ENCODE peak calls at places on chromosomes 12 and 14, in five cellular contexts. D is SK-N-SH, C is GM12878, Z is HepG2, H is K562. V is an unnamed sample.

GRCh38 chr12:3990356-3990975 is 117.3 kb upstream of the PARP11 start:
- DNase-seq in H (no peak), D (no peak), C (no peak), Z (no peak), V (no peak)

GRCh38 chr12:74899031-74899829 is 310.4 kb downstream of the KCNC2 start:
- DNase-seq in Z (no peak), D (no peak), C (no peak), H (no peak), V (no peak)

GRCh38 chr14:33210304-33210703 is 271.6 kb downstream of the NPAS3 start:
- DNase-seq in H (no peak), Z (no peak), C (no peak), D (no peak), V (peak)

GRCh38 chr14:87264386-87264785 is 728.6 kb downstream of the GALC start:
- DNase-seq in D (no peak), Z (no peak), C (no peak), H (no peak), V (no peak)

GRCh38 chr14:58942516-58942915 is 246.0 kb upstream of the DAAM1 start:
- DNase-seq in C (no peak), D (no peak), Z (no peak), H (no peak), V (peak)

GRCh38 chr14:61460063-61460462 is 138.7 kb downstream of the PRKCH start:
- DNase-seq in C (no peak), D (no peak), H (no peak), Z (no peak), V (no peak)

GRCh38 chr14:61151276-61151675 is 129.9 kb downstream of the TMEM30B start:
- DNase-seq in C (no peak), Z (no peak), H (no peak), D (no peak), V (peak)

GRCh38 chr14:74963705-74964271 is 8.4 kb upstream of the PGF start:
- DNase-seq in C (no peak), D (no peak), Z (no peak), H (no peak), V (peak)

GRCh38 chr14:69044965-69045555 is 66.0 kb upstream of the ACTN1 start:
- DNase-seq in C (no peak), D (no peak), H (no peak), Z (no peak), V (peak)

GRCh38 chr14:80304125-80304766 is 92.9 kb upstream of the DIO2 start:
- DNase-seq in Z (no peak), H (no peak), C (no peak), D (no peak), V (peak)

GRCh38 chr12:51405801-51406207 is 14.6 kb upstream of the GALNT6 start:
- DNase-seq in H (no peak), C (no peak), D (peak), Z (no peak), V (no peak)

GRCh38 chr12:44317651-44318126 is 481.8 kb downstream of the TMEM117 start:
- DNase-seq in C (no peak), D (peak), Z (peak), H (no peak), V (peak)

GRCh38 chr14:59407246-59407615 is 57.9 kb downstream of the GPR135 start:
- DNase-seq in H (no peak), D (no peak), C (no peak), Z (peak), V (peak)

GRCh38 chr12:79687711-79688270 is 3.0 kb downstream of the PAWR start:
- DNase-seq in Z (no peak), C (no peak), H (no peak), D (no peak), V (peak)

GRCh38 chr12:56450241-56450640 is 1.0 kb upstream of the TIMELESS start:
- DNase-seq in C (no peak), Z (no peak), D (peak), H (no peak), V (no peak)

GRCh38 chr12:93549174-93549573 is 23.3 kb upstream of the SOCS2 start:
- DNase-seq in Z (no peak), H (no peak), D (no peak), C (no peak), V (no peak)

GRCh38 chr12:24478254-24478653 is 470.6 kb downstream of the BCAT1 start:
- DNase-seq in Z (no peak), C (no peak), H (no peak), D (no peak), V (no peak)

GRCh38 chr12:51208016-51208660 is 9.7 kb downstream of the POU6F1 start:
- DNase-seq in H (no peak), Z (no peak), D (no peak), C (no peak), V (no peak)

GRCh38 chr14:63727231-63727735 is 582 bp downstream of the SGPP1 start:
- DNase-seq in H (peak), C (no peak), Z (no peak), D (peak), V (peak)

GRCh38 chr14:54175298-54175942 is 218.8 kb upstream of the BMP4 start:
- DNase-seq in H (peak), C (peak), D (peak), Z (peak), V (peak)

GRCh38 chr12:6450091-6450868 is 1.6 kb upstream of the TAPBPL start:
- DNase-seq in C (no peak), D (no peak), H (no peak), Z (no peak), V (no peak)

GRCh38 chr12:6452245-6452731 is 446 bp downstream of the TAPBPL start:
- DNase-seq in H (no peak), C (no peak), D (peak), Z (no peak), V (no peak)

GRCh38 chr12:6452908-6453630 is 1.2 kb downstream of the TAPBPL start:
- DNase-seq in C (no peak), H (no peak), D (no peak), Z (no peak), V (no peak)

GRCh38 chr12:6450869-6451347 is 934 bp upstream of the TAPBPL start:
- DNase-seq in D (no peak), H (no peak), C (no peak), Z (no peak), V (no peak)

DNA sequence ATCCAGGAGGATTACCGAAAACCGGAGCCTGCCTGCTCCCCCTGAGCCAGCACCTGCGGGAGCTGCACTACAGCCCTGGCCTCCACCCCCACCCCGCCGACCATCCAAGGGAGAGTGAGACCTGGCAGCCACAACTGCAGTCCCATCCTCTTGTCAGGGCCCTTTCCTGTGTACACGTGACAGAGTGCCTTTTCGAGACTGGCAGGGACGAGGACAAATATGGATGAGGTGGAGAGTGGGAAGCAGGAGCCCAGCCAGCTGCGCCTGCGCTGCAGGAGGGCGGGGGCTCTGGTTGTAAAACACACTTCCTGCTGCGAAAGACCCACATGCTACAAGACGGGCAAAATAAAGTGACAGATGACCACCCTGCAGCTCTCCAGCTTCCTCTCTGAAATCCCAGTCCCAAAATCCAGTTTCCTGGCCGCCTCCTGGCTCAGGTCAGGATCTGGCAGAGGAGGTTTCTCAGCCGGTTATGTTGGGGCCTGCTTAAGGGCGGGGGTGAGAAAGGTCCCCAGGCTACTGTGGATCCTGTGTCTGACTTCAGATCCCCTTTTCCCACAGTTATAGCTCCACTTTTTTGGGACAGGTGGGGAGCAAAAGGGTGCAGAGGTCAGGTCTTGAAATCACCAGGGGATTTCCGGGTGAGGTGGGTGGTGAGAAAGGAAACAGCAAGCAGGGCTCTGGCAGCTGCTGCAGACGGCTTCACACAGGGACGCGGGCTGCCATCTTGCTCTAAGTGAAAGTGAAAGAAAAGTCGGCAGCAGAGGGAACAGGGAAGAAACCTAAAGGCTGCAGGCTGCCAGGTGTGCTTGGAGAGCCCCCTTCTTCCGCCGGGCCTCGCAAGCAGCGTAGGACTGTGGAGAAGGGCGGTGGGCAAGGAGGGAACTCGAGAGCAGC is at the start of gene TAPBPL:
- DNase-seq in H (peak), C (peak), Z (peak), D (peak), V (peak)
- TF ChIP-seq MXI1 in H (no peak), C (peak), Z (peak), D (peak), V (peak)

GRCh38 chr12:59345406-59345805 is 250.4 kb upstream of the SLC16A7 start:
- DNase-seq in H (no peak), D (no peak), Z (no peak), C (no peak), V (no peak)

DNA sequence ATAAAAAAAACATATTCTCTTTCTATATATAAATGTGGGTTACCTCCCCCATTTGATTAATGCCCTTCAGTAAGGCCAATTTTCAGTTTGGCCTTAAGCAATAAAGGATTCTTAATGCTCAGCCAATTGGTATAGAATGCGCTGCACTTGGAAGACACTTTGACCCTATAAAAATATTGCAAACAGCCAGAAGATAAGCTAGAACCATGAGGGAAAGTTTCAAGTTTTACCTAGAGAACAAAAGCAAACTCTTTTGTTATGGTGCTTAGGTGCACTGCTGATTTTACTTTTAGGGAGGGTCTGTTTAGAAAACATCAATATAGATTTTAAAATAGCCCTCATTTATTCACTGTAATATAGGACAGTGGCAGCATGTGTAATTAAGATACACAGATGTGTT is 251.6 kb upstream of the SLC16A7 start:
- DNase-seq in Z (no peak), D (no peak), C (no peak), H (no peak), V (no peak)
- TF ChIP-seq MXI1 in Z (no peak), D (no peak), C (no peak), H (no peak), V (no peak)

DNA sequence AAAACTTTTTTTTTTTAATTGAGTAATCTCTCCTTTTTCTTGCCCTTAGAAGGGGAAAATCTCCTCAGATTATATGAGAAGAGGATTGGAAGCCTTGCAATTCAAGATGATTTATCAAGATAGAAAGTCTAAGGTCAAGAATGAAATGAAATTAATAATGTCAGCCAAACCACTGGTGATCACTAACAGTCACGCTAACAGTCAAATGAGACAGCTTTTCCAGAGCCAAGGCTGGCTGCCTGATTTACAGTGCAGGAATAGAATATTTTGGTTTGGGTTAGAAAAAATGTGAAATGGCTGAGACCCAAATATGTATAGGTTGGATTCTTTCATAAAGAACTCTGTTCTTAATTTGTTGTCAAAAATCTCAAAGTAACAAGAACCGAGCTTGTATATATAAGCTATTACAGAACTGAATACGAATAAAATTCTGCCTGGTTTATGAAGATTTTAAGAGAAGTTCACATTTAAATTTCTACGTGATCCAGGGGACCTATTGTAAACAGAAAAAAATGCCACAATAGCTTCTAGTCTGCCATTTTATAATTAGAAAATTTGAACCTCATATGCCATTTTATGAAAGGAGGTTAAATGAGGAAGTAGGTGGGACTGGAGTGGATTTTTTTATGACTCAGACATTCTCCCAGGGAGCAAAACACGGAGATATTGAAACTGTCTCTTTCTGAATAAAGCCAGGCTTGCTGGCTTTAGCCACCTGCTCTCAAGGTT is 204.1 kb downstream of the PPM1H start:
- DNase-seq in H (no peak), C (no peak), D (no peak), Z (no peak), V (peak)
- TF ChIP-seq MXI1 in H (no peak), C (no peak), D (no peak), Z (no peak), V (no peak)

DNA sequence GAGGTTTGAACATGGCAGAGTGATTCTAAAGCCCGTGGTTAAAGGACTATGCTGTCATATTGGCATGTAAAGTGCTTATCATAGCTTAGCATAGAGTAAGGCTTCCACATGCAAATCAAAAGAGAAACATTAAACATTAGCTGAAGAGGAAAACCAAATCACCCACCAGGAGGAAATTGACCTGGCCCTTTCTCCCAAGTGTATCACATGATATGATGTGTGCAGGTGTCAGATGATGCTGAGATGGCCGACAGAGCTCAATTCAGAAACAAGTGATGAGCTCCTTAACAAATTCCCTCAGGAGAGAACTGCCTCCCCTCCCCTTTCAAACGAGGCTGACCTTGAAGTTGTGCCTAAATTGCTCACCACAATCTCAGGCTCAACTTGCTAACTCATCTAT is 217.1 kb upstream of the BTG1 start:
- DNase-seq in Z (no peak), C (peak), D (no peak), H (no peak), V (no peak)
- TF ChIP-seq MXI1 in Z (no peak), C (peak), D (no peak), H (no peak), V (no peak)

GRCh38 chr12:27616356-27617150 is 79.7 kb upstream of the REP15 start:
- DNase-seq in Z (no peak), D (no peak), C (no peak), H (no peak), V (no peak)
- TF ChIP-seq MXI1 in Z (no peak), D (no peak), C (no peak), H (no peak), V (no peak)

DNA sequence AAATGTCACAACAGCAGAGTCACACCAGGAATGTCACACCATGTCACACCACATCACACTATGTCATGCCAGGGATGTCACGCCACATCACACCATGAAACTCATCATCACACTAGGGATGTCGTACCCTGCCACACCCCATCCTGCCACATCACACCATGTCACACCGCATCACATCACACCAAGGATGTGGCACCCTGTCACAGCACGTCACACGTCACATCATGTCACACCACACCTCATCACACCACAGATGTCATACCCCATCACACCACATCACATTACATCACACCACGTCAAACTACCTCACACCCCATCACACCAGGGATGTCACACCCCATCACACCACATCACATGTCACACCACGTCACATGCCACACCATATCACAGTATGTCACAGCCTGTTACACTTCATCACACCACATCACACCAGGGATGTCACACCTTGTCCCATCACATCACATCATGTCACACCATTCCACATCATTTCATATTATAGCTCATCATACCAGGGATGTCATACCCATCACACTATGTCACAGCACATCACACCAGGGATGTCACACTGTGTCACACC is 90.9 kb downstream of the TMEM121 start:
- DNase-seq in Z (no peak), D (no peak), C (peak), H (no peak), V (no peak)
- TF ChIP-seq MXI1 in Z (no peak), D (no peak), C (no peak), H (no peak), V (no peak)

GRCh38 chr12:39352470-39352869 is 90.5 kb downstream of the KIF21A start:
- DNase-seq in Z (no peak), D (no peak), H (no peak), C (no peak), V (no peak)
- TF ChIP-seq MXI1 in Z (no peak), D (no peak), H (no peak), C (no peak), V (no peak)